ENCODE peak calls at places on chromosomes 6 and 20, in six cellular contexts. One of them, this sample, is unnamed.

GRCh38 chr6:30061766-30062458 is 847 bp downstream of the POLR1H start:
- DNase-seq in NCI-H748 treated with DMSO at 0.1 percent for 48 hours: peak; percentile 29
- DNase-seq in activated CD4-positive, alpha-beta T cell treated with anti-CD3 and anti-CD28 coated beads, Interleukin-2, amount 10 ng/mL, durations not matched to agents 7 days and 5 days: peak; percentile 63
- DNase-seq in cerebellum: no peak
- DNase-seq in Caki2: no peak
- DNase-seq in HCEC 1CT: peak; percentile 7
- DNase-seq in this sample: no peak

GRCh38 chr6:18047406-18047805 is 60.0 kb upstream of the KIF13A start:
- DNase-seq in HCEC 1CT: peak; percentile 21
- DNase-seq in Caki2: no peak
- DNase-seq in activated CD4-positive, alpha-beta T cell treated with anti-CD3 and anti-CD28 coated beads, Interleukin-2, amount 10 ng/mL, durations not matched to agents 7 days and 5 days: no peak
- DNase-seq in NCI-H748 treated with DMSO at 0.1 percent for 48 hours: no peak
- DNase-seq in cerebellum: no peak
- DNase-seq in this sample: no peak

GRCh38 chr6:18263561-18264337 is 581 bp downstream of the DEK start:
- DNase-seq in cerebellum: peak; percentile 82
- DNase-seq in activated CD4-positive, alpha-beta T cell treated with anti-CD3 and anti-CD28 coated beads, Interleukin-2, amount 10 ng/mL, durations not matched to agents 7 days and 5 days: peak; percentile 19
- DNase-seq in NCI-H748 treated with DMSO at 0.1 percent for 48 hours: peak; percentile 42
- DNase-seq in Caki2: peak; percentile 80
- DNase-seq in HCEC 1CT: peak; percentile 58
- DNase-seq in this sample: no peak

GRCh38 chr20:62258499-62259293 is 20.4 kb downstream of the OSBPL2 start:
- DNase-seq in cerebellum: peak; percentile 69
- DNase-seq in NCI-H748 treated with DMSO at 0.1 percent for 48 hours: no peak
- DNase-seq in Caki2: no peak
- DNase-seq in HCEC 1CT: peak; percentile 54
- DNase-seq in activated CD4-positive, alpha-beta T cell treated with anti-CD3 and anti-CD28 coated beads, Interleukin-2, amount 10 ng/mL, durations not matched to agents 7 days and 5 days: no peak
- DNase-seq in this sample: peak; percentile 28

GRCh38 chr20:17646901-17647301 is 35.1 kb downstream of the RRBP1 start:
- DNase-seq in NCI-H748 treated with DMSO at 0.1 percent for 48 hours: no peak
- DNase-seq in cerebellum: no peak
- DNase-seq in activated CD4-positive, alpha-beta T cell treated with anti-CD3 and anti-CD28 coated beads, Interleukin-2, amount 10 ng/mL, durations not matched to agents 7 days and 5 days: no peak
- DNase-seq in Caki2: no peak
- DNase-seq in HCEC 1CT: no peak
- DNase-seq in this sample: no peak

GRCh38 chr6:111692327-111693164 is 86.9 kb upstream of the TRAF3IP2 start:
- DNase-seq in HCEC 1CT: no peak
- DNase-seq in cerebellum: peak; percentile 84
- DNase-seq in Caki2: no peak
- DNase-seq in activated CD4-positive, alpha-beta T cell treated with anti-CD3 and anti-CD28 coated beads, Interleukin-2, amount 10 ng/mL, durations not matched to agents 7 days and 5 days: no peak
- DNase-seq in NCI-H748 treated with DMSO at 0.1 percent for 48 hours: no peak
- DNase-seq in this sample: no peak

GRCh38 chr6:169701953-169702639 is at the start of the genes C6orf120 and WDR27:
- DNase-seq in activated CD4-positive, alpha-beta T cell treated with anti-CD3 and anti-CD28 coated beads, Interleukin-2, amount 10 ng/mL, durations not matched to agents 7 days and 5 days: peak; percentile 97
- DNase-seq in HCEC 1CT: peak; percentile 93
- DNase-seq in NCI-H748 treated with DMSO at 0.1 percent for 48 hours: peak; percentile 89
- DNase-seq in Caki2: peak; percentile 93
- DNase-seq in cerebellum: peak; percentile 94
- DNase-seq in this sample: peak; percentile 76

GRCh38 chr6:76861403-76861802 is 601.9 kb downstream of the HTR1B start:
- DNase-seq in activated CD4-positive, alpha-beta T cell treated with anti-CD3 and anti-CD28 coated beads, Interleukin-2, amount 10 ng/mL, durations not matched to agents 7 days and 5 days: no peak
- DNase-seq in HCEC 1CT: no peak
- DNase-seq in NCI-H748 treated with DMSO at 0.1 percent for 48 hours: no peak
- DNase-seq in cerebellum: no peak
- DNase-seq in Caki2: no peak
- DNase-seq in this sample: no peak

This sample was measured in kidney epithelial cell.